ENCODE peak calls at places on chromosomes 11 and 22, in ten cellular contexts. K is activated naive CD4-positive, alpha-beta T cell treated with anti-CD3 and anti-CD28 coated beads, Interleukin-2, amount 10 ng/mL, durations not matched to agents 7 days and 5 days; X is AG08395; U is smooth muscle cell of the brain vasculature; A is Calu3; E is heart right ventricle; Y is dermis blood vessel endothelial cell; W is germinal center; T is prostate gland; N is NCI-H1092. M is an unnamed sample.
A peak's percentile ranks its signal among the peaks of the same experiment; 100 is the strongest.

GRCh38 chr22:30114356-30114755 is 34.1 kb downstream of the HORMAD2 start:
- DNase-seq in K (no peak), X (no peak), U (no peak), A (no peak), E (no peak), Y (no peak), W (no peak), T (no peak), N (no peak), M (no peak)

GRCh38 chr22:19331474-19331873 is 40.0 kb upstream of the CLTCL1 start:
- DNase-seq in K (no peak), X (no peak), U (no peak), A (no peak), E (no peak), Y (no peak), W (no peak), T (no peak), N (no peak), M (no peak)

GRCh38 chr22:38120359-38121110 is 10.1 kb upstream of the BAIAP2L2 start:
- DNase-seq in K (no peak), X (no peak), U (no peak), A (no peak), E (no peak), Y (no peak), W (no peak), T (no peak), N (no peak), M (no peak)

GRCh38 chr11:623999-624704 is 603 bp downstream of the CDHR5 start:
- DNase-seq in K (no peak), X (peak; percentile 47), U (no peak), A (peak; percentile 82), E (no peak), Y (no peak), W (no peak), T (no peak), N (no peak), M (peak; percentile 42)

GRCh38 chr11:60367009-60367408 is 11.3 kb upstream of the MS4A7 start:
- DNase-seq in K (no peak), X (no peak), U (no peak), A (no peak), E (no peak), Y (no peak), W (peak; percentile 52), T (no peak), N (no peak), M (no peak)

GRCh38 chr11:1442807-1443366 is 43.7 kb downstream of the MOB2 start:
- DNase-seq in K (no peak), X (no peak), U (no peak), A (no peak), E (no peak), Y (no peak), W (no peak), T (no peak), N (no peak), M (no peak)

GRCh38 chr22:42704896-42705295 is 15.8 kb downstream of the A4GALT start:
- DNase-seq in K (no peak), X (no peak), U (no peak), A (no peak), E (no peak), Y (no peak), W (no peak), T (no peak), N (no peak), M (no peak)

GRCh38 chr11:57644748-57645715 is 4.7 kb downstream of the YPEL4 start:
- DNase-seq in K (peak; percentile 92), X (peak; percentile 80), U (no peak), A (peak; percentile 88), E (peak; percentile 76), Y (peak; percentile 85), W (peak; percentile 86), T (peak; percentile 82), N (peak; percentile 68), M (peak; percentile 86)

GRCh38 chr11:60987577-60988277 is 16.2 kb downstream of the CD6 start:
- DNase-seq in K (peak; percentile 72), X (no peak), U (no peak), A (no peak), E (no peak), Y (no peak), W (no peak), T (no peak), N (no peak), M (peak; percentile 52)

GRCh38 chr22:40668611-40669390 is 10.5 kb upstream of the MCHR1 start:
- DNase-seq in K (no peak), X (peak; percentile 80), U (no peak), A (no peak), E (no peak), Y (peak; percentile 88), W (no peak), T (no peak), N (no peak), M (no peak)

GRCh38 chr11:86577663-86578636 is 94.5 kb downstream of the ME3 start:
- DNase-seq in K (no peak), X (peak; percentile 77), U (peak; percentile 86), A (peak; percentile 41), E (peak; percentile 61), Y (peak; percentile 95), W (no peak), T (peak; percentile 15), N (no peak), M (no peak)

M was measured in CD4-positive, alpha-beta memory T cell.